ENCODE peak calls at places on chromosome 11, in seven cellular contexts. G is Caco-2, M is T-cell, R is tibial nerve, T is aorta, K is cardiac muscle cell, D is mucosa of gallbladder. C is an unnamed sample.

GRCh38 chr11:72969894-72970335 is 155.7 kb downstream of the ATG16L2 start:
- DNase-seq in G (no peak), M (no peak), R (no peak), T (no peak), K (no peak), D (no peak), C (peak; percentile 30)

GRCh38 chr11:128890543-128891409 is at the start of gene KCNJ5:
- DNase-seq in G (no peak), M (no peak), R (no peak), T (peak; percentile 73), K (peak; percentile 83), D (no peak), C (peak; percentile 24)

GRCh38 chr11:46514370-46514769 is 79.5 kb downstream of the AMBRA1 start:
- DNase-seq in G (no peak), M (no peak), R (no peak), T (no peak), K (no peak), D (no peak), C (no peak)

GRCh38 chr11:87431386-87431785 is 393.7 kb downstream of the TMEM135 start:
- DNase-seq in G (no peak), M (no peak), R (no peak), T (no peak), K (no peak), D (no peak), C (no peak)

GRCh38 chr11:64750361-64751054 is 6.6 kb upstream of the RASGRP2 start:
- DNase-seq in G (no peak), M (no peak), R (no peak), T (peak; percentile 34), K (no peak), D (no peak), C (no peak)

GRCh38 chr11:5698281-5698680 is 8.7 kb downstream of the TRIM22 start:
- DNase-seq in G (no peak), M (no peak), R (no peak), T (no peak), K (no peak), D (no peak), C (no peak)

GRCh38 chr11:10600570-10601248 is 32.2 kb upstream of the LYVE1 start:
- DNase-seq in G (no peak), M (no peak), R (no peak), T (peak; percentile 47), K (no peak), D (no peak), C (no peak)

GRCh38 chr11:123532131-123532530 is 102.1 kb downstream of the GRAMD1B start:
- DNase-seq in G (peak; percentile 33), M (no peak), R (no peak), T (no peak), K (no peak), D (no peak), C (no peak)

GRCh38 chr11:72263363-72263762 is 19.4 kb upstream of the PHOX2A start:
- DNase-seq in G (no peak), M (no peak), R (no peak), T (no peak), K (no peak), D (no peak), C (no peak)

GRCh38 chr11:70590356-70590991 is 192.1 kb downstream of the CTTN start:
- DNase-seq in G (no peak), M (no peak), R (no peak), T (no peak), K (no peak), D (no peak), C (no peak)

GRCh38 chr11:102810943-102811528 is 13.1 kb upstream of the MMP1 start:
- DNase-seq in G (no peak), M (no peak), R (no peak), T (no peak), K (peak; percentile 21), D (no peak), C (peak; percentile 84)

GRCh38 chr11:100625041-100625440 is 62.0 kb upstream of the ARHGAP42 start:
- DNase-seq in G (no peak), M (no peak), R (no peak), T (no peak), K (peak; percentile 23), D (no peak), C (no peak)

GRCh38 chr11:69726019-69726418 is 22.2 kb upstream of the FGF19 start:
- DNase-seq in G (no peak), M (no peak), R (no peak), T (no peak), K (no peak), D (no peak), C (no peak)

GRCh38 chr11:128835741-128836410 is 31.2 kb downstream of the KCNJ1 start:
- DNase-seq in G (peak; percentile 62), M (no peak), R (no peak), T (no peak), K (no peak), D (no peak), C (no peak)

GRCh38 chr11:128407962-128408361 is 179.4 kb downstream of the ETS1 start:
- DNase-seq in G (no peak), M (no peak), R (no peak), T (no peak), K (no peak), D (no peak), C (no peak)

GRCh38 chr11:131695889-131696429 is 325.5 kb downstream of the NTM start:
- DNase-seq in G (no peak), M (no peak), R (no peak), T (no peak), K (no peak), D (no peak), C (no peak)

GRCh38 chr11:122159173-122159701 is 43.2 kb upstream of the BLID start:
- DNase-seq in G (no peak), M (no peak), R (no peak), T (no peak), K (peak; percentile 1), D (no peak), C (no peak)

GRCh38 chr11:126518130-126518995 is 162.9 kb downstream of the ST3GAL4 start:
- DNase-seq in G (no peak), M (no peak), R (no peak), T (no peak), K (no peak), D (no peak), C (no peak)